ENCODE peak calls at places on chromosomes 4 and X, in eight cellular contexts. One of them, this sample, is unnamed.

GRCh38 chr4:188992706-188993105 is 853.5 kb downstream of the TRIML1 start:
- DNase-seq in NCI-H2081: no peak
- DNase-seq in RKO: no peak
- DNase-seq in progenitor cell of endocrine pancreas: no peak
- DNase-seq in HS-5: peak; percentile 32
- DNase-seq in myocyte: no peak
- DNase-seq in tibial artery: no peak
- DNase-seq in upper lobe of right lung: no peak
- DNase-seq in this sample: no peak

GRCh38 chr4:3684546-3684945 is 81.6 kb upstream of the ADRA2C start:
- DNase-seq in upper lobe of right lung: peak; percentile 30
- DNase-seq in myocyte: no peak
- DNase-seq in HS-5: no peak
- DNase-seq in progenitor cell of endocrine pancreas: no peak
- DNase-seq in RKO: no peak
- DNase-seq in NCI-H2081: no peak
- DNase-seq in tibial artery: peak; percentile 39
- DNase-seq in this sample: peak; percentile 44

GRCh38 chr4:15653864-15654391 is 1.2 kb downstream of the FBXL5 start:
- DNase-seq in RKO: peak; percentile 88
- DNase-seq in tibial artery: no peak
- DNase-seq in HS-5: no peak
- DNase-seq in upper lobe of right lung: no peak
- DNase-seq in myocyte: peak; percentile 39
- DNase-seq in progenitor cell of endocrine pancreas: no peak
- DNase-seq in NCI-H2081: peak; percentile 53
- DNase-seq in this sample: no peak

GRCh38 chrX:39619182-39620009 is 478.4 kb downstream of the BCOR start:
- DNase-seq in upper lobe of right lung: no peak
- DNase-seq in RKO: no peak
- DNase-seq in HS-5: no peak
- DNase-seq in NCI-H2081: no peak
- DNase-seq in myocyte: no peak
- DNase-seq in progenitor cell of endocrine pancreas: no peak
- DNase-seq in tibial artery: no peak
- DNase-seq in this sample: no peak

GRCh38 chrX:55488559-55489314 is 911 bp downstream of the USP51 start:
- DNase-seq in myocyte: peak; percentile 59
- DNase-seq in tibial artery: peak; percentile 88
- DNase-seq in NCI-H2081: no peak
- DNase-seq in progenitor cell of endocrine pancreas: peak; percentile 21
- DNase-seq in upper lobe of right lung: peak; percentile 79
- DNase-seq in RKO: no peak
- DNase-seq in HS-5: no peak
- DNase-seq in this sample: peak; percentile 89

GRCh38 chr4:56530269-56531148 is 24.9 kb downstream of the ARL9 start:
- DNase-seq in HS-5: no peak
- DNase-seq in NCI-H2081: peak; percentile 66
- DNase-seq in myocyte: peak; percentile 70
- DNase-seq in progenitor cell of endocrine pancreas: peak; percentile 62
- DNase-seq in tibial artery: peak; percentile 89
- DNase-seq in RKO: no peak
- DNase-seq in upper lobe of right lung: peak; percentile 88
- DNase-seq in this sample: peak; percentile 92

GRCh38 chr4:120927758-120928409 is 5.4 kb upstream of the PRDM5 start:
- DNase-seq in myocyte: no peak
- DNase-seq in upper lobe of right lung: no peak
- DNase-seq in NCI-H2081: no peak
- DNase-seq in HS-5: no peak
- DNase-seq in RKO: no peak
- DNase-seq in tibial artery: no peak
- DNase-seq in progenitor cell of endocrine pancreas: no peak
- DNase-seq in this sample: no peak

GRCh38 chr4:158786155-158786581 is 17.3 kb downstream of the FNIP2 start:
- DNase-seq in myocyte: peak; percentile 5
- DNase-seq in NCI-H2081: peak; percentile 15
- DNase-seq in RKO: no peak
- DNase-seq in HS-5: no peak
- DNase-seq in progenitor cell of endocrine pancreas: no peak
- DNase-seq in upper lobe of right lung: no peak
- DNase-seq in tibial artery: no peak
- DNase-seq in this sample: no peak

GRCh38 chr4:158170691-158171455 is 2.0 kb downstream of the GASK1B start:
- DNase-seq in progenitor cell of endocrine pancreas: no peak
- DNase-seq in upper lobe of right lung: peak; percentile 78
- DNase-seq in NCI-H2081: no peak
- DNase-seq in myocyte: peak; percentile 86
- DNase-seq in HS-5: no peak
- DNase-seq in tibial artery: peak; percentile 78
- DNase-seq in RKO: no peak
- DNase-seq in this sample: peak; percentile 88

GRCh38 chrX:13764765-13765164 is 30.2 kb downstream of the OFD1 start:
- DNase-seq in upper lobe of right lung: no peak
- DNase-seq in tibial artery: no peak
- DNase-seq in NCI-H2081: no peak
- DNase-seq in HS-5: no peak
- DNase-seq in progenitor cell of endocrine pancreas: no peak
- DNase-seq in myocyte: peak; percentile 75
- DNase-seq in RKO: no peak
- DNase-seq in this sample: no peak

GRCh38 chrX:54484666-54485065 is 11.4 kb downstream of the FGD1 start:
- DNase-seq in upper lobe of right lung: no peak
- DNase-seq in myocyte: no peak
- DNase-seq in NCI-H2081: no peak
- DNase-seq in tibial artery: no peak
- DNase-seq in HS-5: no peak
- DNase-seq in RKO: no peak
- DNase-seq in progenitor cell of endocrine pancreas: no peak
- DNase-seq in this sample: no peak

This sample was measured in spleen.